ENCODE peak calls at places on chromosome 12, in nine cellular contexts. One of them, this sample, is unnamed.

GRCh38 chr12:108310489-108310888 is 28.6 kb downstream of the CMKLR1 start:
- DNase-seq in lung: no peak
- DNase-seq in SJCRH30: no peak
- DNase-seq in hepatocyte: peak; percentile 38
- DNase-seq in left lung: no peak
- DNase-seq in fibroblast of lung: no peak
- DNase-seq in left ventricle myocardium inferior: no peak
- DNase-seq in heart left ventricle: peak; percentile 35
- DNase-seq in IMR-90: no peak
- DNase-seq in this sample: no peak

GRCh38 chr12:108801736-108802665 is 55.4 kb downstream of the SSH1 start:
- DNase-seq in fibroblast of lung: peak; percentile 84
- DNase-seq in heart left ventricle: peak; percentile 48
- DNase-seq in left ventricle myocardium inferior: peak; percentile 49
- DNase-seq in lung: no peak
- DNase-seq in hepatocyte: peak; percentile 62
- DNase-seq in left lung: no peak
- DNase-seq in SJCRH30: peak; percentile 56
- DNase-seq in IMR-90: peak; percentile 83
- DNase-seq in this sample: no peak

GRCh38 chr12:739349-739748 is 13.0 kb upstream of the WNK1 start:
- DNase-seq in lung: no peak
- DNase-seq in left lung: no peak
- DNase-seq in left ventricle myocardium inferior: no peak
- DNase-seq in SJCRH30: no peak
- DNase-seq in hepatocyte: no peak
- DNase-seq in fibroblast of lung: no peak
- DNase-seq in heart left ventricle: no peak
- DNase-seq in IMR-90: no peak
- DNase-seq in this sample: no peak

GRCh38 chr12:44015333-44015941 is 179.6 kb downstream of the TMEM117 start:
- DNase-seq in left lung: no peak
- DNase-seq in heart left ventricle: no peak
- DNase-seq in hepatocyte: peak; percentile 70
- DNase-seq in lung: no peak
- DNase-seq in IMR-90: peak; percentile 66
- DNase-seq in SJCRH30: no peak
- DNase-seq in fibroblast of lung: peak; percentile 77
- DNase-seq in left ventricle myocardium inferior: no peak
- DNase-seq in this sample: no peak

GRCh38 chr12:49892084-49892731 is 11.5 kb downstream of the FAIM2 start:
- DNase-seq in left lung: peak; percentile 26
- DNase-seq in heart left ventricle: no peak
- DNase-seq in left ventricle myocardium inferior: no peak
- DNase-seq in lung: no peak
- DNase-seq in fibroblast of lung: no peak
- DNase-seq in hepatocyte: no peak
- DNase-seq in SJCRH30: no peak
- DNase-seq in IMR-90: no peak
- DNase-seq in this sample: no peak

GRCh38 chr12:44765796-44766195 is 110.3 kb downstream of the NELL2 start:
- DNase-seq in left lung: no peak
- DNase-seq in SJCRH30: no peak
- DNase-seq in lung: no peak
- DNase-seq in heart left ventricle: no peak
- DNase-seq in IMR-90: no peak
- DNase-seq in fibroblast of lung: no peak
- DNase-seq in hepatocyte: no peak
- DNase-seq in left ventricle myocardium inferior: no peak
- DNase-seq in this sample: no peak

GRCh38 chr12:111411187-111411764 is 5.6 kb downstream of the SH2B3 start:
- DNase-seq in hepatocyte: no peak
- DNase-seq in heart left ventricle: no peak
- DNase-seq in left ventricle myocardium inferior: no peak
- DNase-seq in lung: no peak
- DNase-seq in IMR-90: no peak
- DNase-seq in SJCRH30: no peak
- DNase-seq in fibroblast of lung: no peak
- DNase-seq in left lung: no peak
- DNase-seq in this sample: no peak

GRCh38 chr12:97984951-97985350 is 522.3 kb downstream of the RMST start:
- DNase-seq in left lung: no peak
- DNase-seq in left ventricle myocardium inferior: no peak
- DNase-seq in SJCRH30: no peak
- DNase-seq in lung: no peak
- DNase-seq in heart left ventricle: no peak
- DNase-seq in IMR-90: no peak
- DNase-seq in hepatocyte: no peak
- DNase-seq in fibroblast of lung: no peak
- DNase-seq in this sample: no peak

GRCh38 chr12:1318327-1319031 is 275.9 kb downstream of the FBXL14 start:
- DNase-seq in lung: peak; percentile 30
- DNase-seq in SJCRH30: peak; percentile 29
- DNase-seq in hepatocyte: peak; percentile 28
- DNase-seq in left ventricle myocardium inferior: no peak
- DNase-seq in fibroblast of lung: peak; percentile 53
- DNase-seq in IMR-90: peak; percentile 31
- DNase-seq in left lung: no peak
- DNase-seq in heart left ventricle: no peak
- DNase-seq in this sample: no peak

GRCh38 chr12:58117201-58117600 is 175.8 kb downstream of the ATP23 start:
- DNase-seq in left lung: no peak
- DNase-seq in SJCRH30: peak; percentile 30
- DNase-seq in heart left ventricle: no peak
- DNase-seq in hepatocyte: no peak
- DNase-seq in left ventricle myocardium inferior: no peak
- DNase-seq in fibroblast of lung: no peak
- DNase-seq in lung: no peak
- DNase-seq in IMR-90: no peak
- DNase-seq in this sample: no peak

GRCh38 chr12:105977256-105978051 is 161.3 kb downstream of the NUAK1 start:
- DNase-seq in fibroblast of lung: peak; percentile 90
- DNase-seq in SJCRH30: no peak
- DNase-seq in hepatocyte: no peak
- DNase-seq in IMR-90: peak; percentile 91
- DNase-seq in heart left ventricle: no peak
- DNase-seq in left lung: no peak
- DNase-seq in lung: no peak
- DNase-seq in left ventricle myocardium inferior: no peak
- DNase-seq in this sample: no peak

GRCh38 chr12:47818382-47818700 is 1.4 kb downstream of the HDAC7 start:
- DNase-seq in IMR-90: peak; percentile 43
- DNase-seq in fibroblast of lung: no peak
- DNase-seq in hepatocyte: no peak
- DNase-seq in heart left ventricle: no peak
- DNase-seq in left lung: no peak
- DNase-seq in left ventricle myocardium inferior: no peak
- DNase-seq in SJCRH30: no peak
- DNase-seq in lung: no peak
- DNase-seq in this sample: no peak

GRCh38 chr12:53739285-53740129 is 12.3 kb upstream of the CALCOCO1 start:
- DNase-seq in left ventricle myocardium inferior: no peak
- DNase-seq in left lung: no peak
- DNase-seq in heart left ventricle: no peak
- DNase-seq in lung: no peak
- DNase-seq in SJCRH30: no peak
- DNase-seq in fibroblast of lung: peak; percentile 18
- DNase-seq in hepatocyte: no peak
- DNase-seq in IMR-90: no peak
- DNase-seq in this sample: no peak

GRCh38 chr12:70994217-70994788 is 73.8 kb upstream of the PTPRR start:
- DNase-seq in lung: no peak
- DNase-seq in IMR-90: peak; percentile 42
- DNase-seq in left ventricle myocardium inferior: no peak
- DNase-seq in fibroblast of lung: peak; percentile 97
- DNase-seq in left lung: no peak
- DNase-seq in SJCRH30: no peak
- DNase-seq in heart left ventricle: no peak
- DNase-seq in hepatocyte: no peak
- DNase-seq in this sample: no peak

GRCh38 chr12:54195736-54196347 is 7.1 kb upstream of the SMUG1 start:
- DNase-seq in hepatocyte: peak; percentile 73
- DNase-seq in SJCRH30: peak; percentile 61
- DNase-seq in left ventricle myocardium inferior: no peak
- DNase-seq in lung: peak; percentile 44
- DNase-seq in heart left ventricle: no peak
- DNase-seq in left lung: peak; percentile 86
- DNase-seq in IMR-90: peak; percentile 70
- DNase-seq in fibroblast of lung: peak; percentile 65
- DNase-seq in this sample: no peak

GRCh38 chr12:25372969-25373368 is 122.2 kb upstream of the KRAS start:
- DNase-seq in SJCRH30: no peak
- DNase-seq in heart left ventricle: no peak
- DNase-seq in IMR-90: no peak
- DNase-seq in fibroblast of lung: no peak
- DNase-seq in hepatocyte: no peak
- DNase-seq in lung: no peak
- DNase-seq in left lung: no peak
- DNase-seq in left ventricle myocardium inferior: no peak
- DNase-seq in this sample: no peak

GRCh38 chr12:102917026-102917787 is at the start of gene PAH:
- DNase-seq in IMR-90: no peak
- DNase-seq in heart left ventricle: no peak
- DNase-seq in left lung: peak; percentile 85
- DNase-seq in lung: no peak
- DNase-seq in hepatocyte: peak; percentile 86
- DNase-seq in SJCRH30: no peak
- DNase-seq in fibroblast of lung: no peak
- DNase-seq in left ventricle myocardium inferior: no peak
- DNase-seq in this sample: peak; percentile 1
- H3K4me3 ChIP-seq in IMR-90: no peak within 1 kb of the TSS
- H3K4me3 ChIP-seq in heart left ventricle: no peak within 1 kb of the TSS
- H3K4me3 ChIP-seq in left lung: peak within 1 kb of the TSS; percentile 9
- H3K4me3 ChIP-seq in lung: no peak within 1 kb of the TSS
- H3K4me3 ChIP-seq in hepatocyte: no peak within 1 kb of the TSS
- H3K4me3 ChIP-seq in SJCRH30: no peak within 1 kb of the TSS
- H3K4me3 ChIP-seq in fibroblast of lung: no peak within 1 kb of the TSS
- H3K4me3 ChIP-seq in left ventricle myocardium inferior: peak within 1 kb of the TSS; percentile 48
- H3K4me3 ChIP-seq in this sample: peak within 1 kb of the TSS; percentile 49

DNA sequence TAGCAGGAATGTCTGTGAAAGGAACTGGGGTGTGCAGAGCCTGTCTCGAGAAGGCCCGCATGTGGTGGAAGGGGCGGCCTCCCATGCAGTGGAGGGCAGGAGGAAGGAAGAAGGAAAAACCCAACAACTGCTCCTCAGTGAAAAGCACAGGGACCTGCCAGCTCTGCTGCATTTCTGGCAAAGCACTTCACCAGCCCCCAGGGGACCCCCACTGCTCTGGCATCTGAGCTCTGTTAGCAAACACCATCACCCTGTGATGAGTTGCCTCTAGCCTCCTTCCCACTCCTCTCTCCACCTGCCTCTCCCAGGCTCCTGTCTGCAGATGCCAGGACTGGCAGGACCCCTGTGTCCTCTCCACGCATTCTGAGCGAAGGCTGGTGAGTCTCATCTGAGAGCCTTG is 69.0 kb upstream of the DDX11 start:
- DNase-seq in heart left ventricle: no peak
- DNase-seq in fibroblast of lung: no peak
- DNase-seq in left ventricle myocardium inferior: no peak
- DNase-seq in hepatocyte: no peak
- DNase-seq in IMR-90: no peak
- DNase-seq in left lung: no peak
- DNase-seq in lung: no peak
- DNase-seq in SJCRH30: no peak
- DNase-seq in this sample: no peak
- H3K4me1 ChIP-seq in heart left ventricle: no peaks in the 10 kb centered on the region
- H3K4me1 ChIP-seq in fibroblast of lung: no peaks in the 10 kb centered on the region
- H3K4me1 ChIP-seq in left ventricle myocardium inferior: no peaks in the 10 kb centered on the region
- H3K4me1 ChIP-seq in hepatocyte: no peaks in the 10 kb centered on the region
- H3K4me1 ChIP-seq in IMR-90: peaks cover 11% of the 10 kb centered on the region
- H3K4me1 ChIP-seq in left lung: no peaks in the 10 kb centered on the region
- H3K4me1 ChIP-seq in lung: peaks cover 14% of the 10 kb centered on the region
- H3K4me1 ChIP-seq in SJCRH30: peaks cover 40% of the 10 kb centered on the region
- H3K4me1 ChIP-seq in this sample: no peaks in the 10 kb centered on the region

DNA sequence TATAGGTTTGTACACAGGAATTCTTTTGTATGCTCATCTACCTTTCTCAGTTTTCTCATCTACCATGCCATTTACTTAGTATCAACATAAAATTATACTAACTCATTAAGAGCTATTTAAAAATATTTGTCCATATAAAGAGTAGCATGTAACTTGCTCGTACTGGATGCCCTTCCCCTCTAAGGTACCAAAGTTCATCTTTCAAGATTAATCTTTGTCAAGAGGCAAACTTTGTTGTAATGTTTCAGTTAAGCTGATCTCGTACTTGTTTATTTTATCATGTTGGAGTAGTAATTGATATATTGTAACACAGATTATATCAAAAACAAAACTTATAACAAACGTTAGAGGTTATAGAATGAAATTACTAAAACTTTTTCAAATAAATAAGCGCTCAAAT is 128.5 kb downstream of the PIK3C2G start:
- DNase-seq in left lung: no peak
- DNase-seq in hepatocyte: no peak
- DNase-seq in lung: no peak
- DNase-seq in heart left ventricle: no peak
- DNase-seq in fibroblast of lung: no peak
- DNase-seq in SJCRH30: no peak
- DNase-seq in left ventricle myocardium inferior: no peak
- DNase-seq in IMR-90: no peak
- DNase-seq in this sample: no peak
- H3K27ac ChIP-seq in left lung: no peak overlapping the region
- H3K27ac ChIP-seq in hepatocyte: no peak overlapping the region
- H3K27ac ChIP-seq in lung: no peak overlapping the region
- H3K27ac ChIP-seq in heart left ventricle: no peak overlapping the region
- H3K27ac ChIP-seq in fibroblast of lung: no peak overlapping the region
- H3K27ac ChIP-seq in SJCRH30: no peak overlapping the region
- H3K27ac ChIP-seq in left ventricle myocardium inferior: no peak overlapping the region
- H3K27ac ChIP-seq in IMR-90: no peak overlapping the region
- H3K27ac ChIP-seq in this sample: no peak overlapping the region

GRCh38 chr12:129903956-129904769 is at the start of gene TMEM132D:
- DNase-seq in hepatocyte: peak; percentile 35
- DNase-seq in lung: no peak
- DNase-seq in fibroblast of lung: no peak
- DNase-seq in left ventricle myocardium inferior: no peak
- DNase-seq in IMR-90: no peak
- DNase-seq in heart left ventricle: no peak
- DNase-seq in left lung: no peak
- DNase-seq in SJCRH30: no peak
- DNase-seq in this sample: no peak

GRCh38 chr12:129902371-129903091 is 1.3 kb downstream of the TMEM132D start:
- DNase-seq in IMR-90: no peak
- DNase-seq in fibroblast of lung: no peak
- DNase-seq in left ventricle myocardium inferior: no peak
- DNase-seq in SJCRH30: no peak
- DNase-seq in left lung: no peak
- DNase-seq in heart left ventricle: no peak
- DNase-seq in hepatocyte: no peak
- DNase-seq in lung: no peak
- DNase-seq in this sample: no peak

GRCh38 chr12:129901256-129901655 is 2.6 kb downstream of the TMEM132D start:
- DNase-seq in heart left ventricle: no peak
- DNase-seq in hepatocyte: peak; percentile 25
- DNase-seq in fibroblast of lung: no peak
- DNase-seq in SJCRH30: no peak
- DNase-seq in lung: no peak
- DNase-seq in left lung: no peak
- DNase-seq in left ventricle myocardium inferior: no peak
- DNase-seq in IMR-90: no peak
- DNase-seq in this sample: no peak

GRCh38 chr12:129900306-129900705 is 3.5 kb downstream of the TMEM132D start:
- DNase-seq in lung: peak; percentile 4
- DNase-seq in heart left ventricle: no peak
- DNase-seq in left ventricle myocardium inferior: no peak
- DNase-seq in left lung: no peak
- DNase-seq in fibroblast of lung: no peak
- DNase-seq in hepatocyte: no peak
- DNase-seq in IMR-90: no peak
- DNase-seq in SJCRH30: no peak
- DNase-seq in this sample: no peak

GRCh38 chr12:129903092-129903945 is 506 bp downstream of the TMEM132D start:
- DNase-seq in left lung: no peak
- DNase-seq in lung: no peak
- DNase-seq in heart left ventricle: no peak
- DNase-seq in IMR-90: no peak
- DNase-seq in left ventricle myocardium inferior: no peak
- DNase-seq in SJCRH30: no peak
- DNase-seq in fibroblast of lung: no peak
- DNase-seq in hepatocyte: peak; percentile 13
- DNase-seq in this sample: no peak
- H3K4me3 ChIP-seq in left lung: no peak overlapping the region
- H3K4me3 ChIP-seq in lung: no peak overlapping the region
- H3K4me3 ChIP-seq in heart left ventricle: no peak overlapping the region
- H3K4me3 ChIP-seq in IMR-90: no peak overlapping the region
- H3K4me3 ChIP-seq in left ventricle myocardium inferior: no peak overlapping the region
- H3K4me3 ChIP-seq in SJCRH30: no peak overlapping the region
- H3K4me3 ChIP-seq in fibroblast of lung: no peak overlapping the region
- H3K4me3 ChIP-seq in hepatocyte: no peak overlapping the region
- H3K4me3 ChIP-seq in this sample: no peak overlapping the region